ENCODE peak calls at places on chromosomes 12 and 14, in five cellular contexts. U is HCT116, V is H1, B is HepG2, H is K562. T is an unnamed sample.

GRCh38 chr12:11069854-11070253 is 7.8 kb upstream of the TAS2R46 start:
- DNase-seq in B (no peak), V (no peak), H (no peak), U (no peak), T (no peak)

GRCh38 chr12:29164477-29165163 is 15.5 kb downstream of the FAR2 start:
- DNase-seq in U (no peak), B (no peak), H (peak), V (no peak), T (peak)

GRCh38 chr14:40983604-40984003 is 623.1 kb upstream of the LRFN5 start:
- DNase-seq in H (no peak), B (no peak), U (no peak), V (no peak), T (no peak)

GRCh38 chr14:95163666-95164065 is 6.3 kb upstream of the DICER1 start:
- DNase-seq in H (no peak), U (no peak), V (no peak), B (no peak), T (no peak)

GRCh38 chr14:92563359-92563758 is 49.8 kb downstream of the RIN3 start:
- DNase-seq in U (no peak), B (no peak), H (no peak), V (no peak), T (peak)

GRCh38 chr12:102302553-102302952 is 104.9 kb upstream of the PMCH start:
- DNase-seq in B (no peak), V (no peak), U (no peak), H (no peak), T (no peak)

GRCh38 chr12:14656846-14657245 is 39.6 kb downstream of the GUCY2C start:
- DNase-seq in H (no peak), B (peak), U (no peak), V (no peak), T (no peak)

GRCh38 chr12:103327676-103328075 is 168.1 kb downstream of the C12orf42 start:
- DNase-seq in U (no peak), B (no peak), V (no peak), H (no peak), T (no peak)

GRCh38 chr12:6182279-6182898 is 17.8 kb upstream of the CD9 start:
- DNase-seq in B (peak), U (no peak), V (no peak), H (no peak), T (no peak)

GRCh38 chr12:124696689-124697476 is 129.5 kb upstream of the NCOR2 start:
- DNase-seq in B (no peak), U (no peak), V (no peak), H (no peak), T (no peak)

GRCh38 chr12:132925597-132926416 is 30.3 kb downstream of the ZNF605 start:
- DNase-seq in H (no peak), U (no peak), B (no peak), V (no peak), T (no peak)

GRCh38 chr12:104958946-104959841 is 1.1 kb upstream of the SLC41A2 start:
- DNase-seq in U (no peak), V (no peak), B (peak), H (peak), T (no peak)

GRCh38 chr12:15688202-15688736 is 100.9 kb downstream of the EPS8 start:
- DNase-seq in B (no peak), V (no peak), U (peak), H (no peak), T (no peak)

GRCh38 chr12:53069621-53070410 is 9.4 kb downstream of the SPRYD3 start:
- DNase-seq in V (no peak), H (no peak), U (no peak), B (no peak), T (no peak)

GRCh38 chr14:53354331-53354730 is 201.2 kb upstream of the DDHD1 start:
- DNase-seq in H (no peak), U (no peak), V (no peak), B (no peak), T (no peak)

GRCh38 chr14:37270629-37271028 is 72.9 kb downstream of the MIPOL1 start:
- DNase-seq in B (peak), U (no peak), V (no peak), H (no peak), T (no peak)

DNA sequence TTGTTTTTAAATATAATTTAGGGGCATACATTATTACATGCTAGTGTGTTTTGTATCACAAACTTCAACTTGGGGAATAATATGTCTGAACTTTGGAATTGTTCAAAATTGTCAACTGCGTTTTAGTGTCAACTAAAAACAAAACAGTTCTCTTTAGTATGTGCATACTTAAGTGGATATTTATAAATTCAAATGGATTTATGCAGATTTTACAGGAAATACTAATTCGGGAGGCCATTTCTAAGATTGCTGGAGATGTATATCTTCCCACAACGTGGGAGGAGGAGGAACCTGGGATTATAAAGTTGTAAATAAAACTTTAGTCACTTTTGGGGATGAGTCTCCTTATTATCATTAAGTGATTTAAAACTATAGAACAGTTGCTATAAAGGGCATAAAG is 2.5 kb downstream of the PDE3A start:
- DNase-seq in H (no peak), V (no peak), U (no peak), B (no peak), T (no peak)
- TF ChIP-seq ZNF274 in H (no peak), V (no peak), U (no peak), B (no peak), T (no peak)

DNA sequence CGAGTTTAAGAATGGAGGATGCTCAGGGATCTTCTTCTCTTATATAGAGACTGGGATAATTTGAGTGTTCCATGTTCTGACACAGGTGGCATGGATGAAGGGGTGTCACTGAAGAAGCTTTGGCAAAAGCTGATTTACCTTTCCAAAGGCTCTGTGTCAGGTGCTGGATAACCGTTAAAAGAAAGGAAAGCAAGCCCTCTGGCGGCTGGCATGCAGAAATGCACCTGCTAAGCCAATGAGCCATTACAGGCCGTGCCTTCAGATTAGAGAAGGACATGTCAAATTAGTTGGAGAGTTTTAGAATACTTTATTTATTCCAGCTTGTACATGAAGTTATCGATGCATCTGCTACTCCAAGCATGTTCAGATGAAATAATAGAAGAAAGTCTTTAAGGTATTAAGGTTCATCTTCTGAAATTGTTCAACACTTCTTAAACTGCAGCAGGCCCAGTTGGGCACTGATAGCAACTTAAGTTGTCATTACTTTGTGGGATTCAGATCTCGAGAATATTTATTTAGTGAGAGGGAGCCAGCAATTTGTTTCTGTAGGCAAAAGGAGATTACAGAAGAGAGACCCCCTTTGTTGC is 678.2 kb downstream of the NRXN3 start:
- DNase-seq in H (peak), B (peak), V (no peak), U (peak), T (no peak)
- TF ChIP-seq SP1 in H (no peak), B (no peak), V (no peak), U (no peak), T (no peak)

GRCh38 chr14:76884394-76884793 is 58.2 kb downstream of the LRRC74A start:
- DNase-seq in V (no peak), B (no peak), U (no peak), H (no peak), T (no peak)
- TF ChIP-seq ZNF274 in V (no peak), B (no peak), U (no peak), H (no peak), T (no peak)

GRCh38 chr12:66188584-66189475 is at the start of gene IRAK3:
- DNase-seq in H (no peak), B (no peak), U (no peak), V (peak), T (no peak)
- TF ChIP-seq SP1 in H (no peak), B (no peak), U (no peak), V (no peak), T (peak)

GRCh38 chr12:110071967-110072366 is 23.6 kb upstream of the C12orf76 start:
- DNase-seq in B (no peak), H (no peak), V (no peak), U (no peak), T (no peak)
- TF ChIP-seq ZNF274 in B (no peak), H (no peak), V (no peak), U (no peak), T (no peak)

GRCh38 chr12:114974333-114974732 is 290.4 kb upstream of the TBX3 start:
- DNase-seq in U (no peak), H (no peak), B (no peak), V (no peak), T (no peak)
- TF ChIP-seq SP1 in U (no peak), H (no peak), B (no peak), V (no peak), T (no peak)